ENCODE peak calls at places on chromosomes 5 and 9, in five cellular contexts. O is HCT116, I is adipocyte, W is kidney, N is neuronal stem cell. K is an unnamed sample.

GRCh38 chr9:69173891-69174644 is at the start of gene TJP2:
- DNase-seq in O (no peak), I (peak; percentile 85), W (peak; percentile 91), N (peak; percentile 54), K (no peak)

GRCh38 chr5:176608937-176609723 is 826 bp downstream of the GPRIN1 start:
- DNase-seq in O (no peak), I (no peak), W (peak; percentile 52), N (no peak), K (no peak)

GRCh38 chr5:144583493-144584154 is 413.0 kb downstream of the KCTD16 start:
- DNase-seq in O (no peak), I (no peak), W (no peak), N (peak; percentile 64), K (no peak)

GRCh38 chr9:10678010-10678409 is 65.2 kb upstream of the PTPRD start:
- DNase-seq in O (no peak), I (no peak), W (no peak), N (no peak), K (peak; percentile 49)

GRCh38 chr5:40578501-40579451 is 100.9 kb upstream of the PTGER4 start:
- DNase-seq in O (no peak), I (no peak), W (no peak), N (no peak), K (peak; percentile 80)

GRCh38 chr5:179698935-179699639 is at the start of gene CANX:
- DNase-seq in O (no peak), I (peak; percentile 53), W (no peak), N (no peak), K (no peak)

GRCh38 chr5:82799346-82800077 is 277.7 kb downstream of the TMEM167A start:
- DNase-seq in O (no peak), I (no peak), W (no peak), N (no peak), K (no peak)

GRCh38 chr9:34346873-34347799 is 17.8 kb downstream of the NUDT2 start:
- DNase-seq in O (no peak), I (no peak), W (no peak), N (no peak), K (no peak)

GRCh38 chr9:99966720-99967119 is 60.3 kb downstream of the STX17 start:
- DNase-seq in O (peak; percentile 76), I (no peak), W (no peak), N (no peak), K (peak; percentile 64)

GRCh38 chr9:100417815-100418214 is 9.1 kb upstream of the MSANTD3 start:
- DNase-seq in O (no peak), I (no peak), W (no peak), N (no peak), K (no peak)

GRCh38 chr5:90888511-90889324 is 330.1 kb downstream of the ADGRV1 start:
- DNase-seq in O (no peak), I (peak; percentile 18), W (no peak), N (no peak), K (peak; percentile 93)

GRCh38 chr9:556199-556598 is 285.3 kb upstream of the DMRT1 start:
- DNase-seq in O (no peak), I (no peak), W (no peak), N (no peak), K (peak; percentile 35)

GRCh38 chr5:151221574-151221973 is 2.3 kb downstream of the CCDC69 start:
- DNase-seq in O (no peak), I (peak; percentile 35), W (no peak), N (no peak), K (peak; percentile 35)

GRCh38 chr9:136011376-136011702 is 50.2 kb upstream of the UBAC1 start:
- DNase-seq in O (no peak), I (no peak), W (no peak), N (no peak), K (no peak)

GRCh38 chr9:126500600-126501382 is 112.9 kb upstream of the LMX1B start:
- DNase-seq in O (peak; percentile 19), I (peak; percentile 86), W (peak; percentile 89), N (peak; percentile 80), K (peak; percentile 57)

GRCh38 chr5:14714706-14715105 is 50.2 kb downstream of the OTULIN start:
- DNase-seq in O (no peak), I (no peak), W (no peak), N (no peak), K (peak; percentile 30)

GRCh38 chr5:53422539-53422938 is 57.9 kb upstream of the FST start:
- DNase-seq in O (no peak), I (no peak), W (no peak), N (no peak), K (peak; percentile 53)

GRCh38 chr5:113128931-113129330 is 152.3 kb downstream of the DCP2 start:
- DNase-seq in O (no peak), I (no peak), W (no peak), N (no peak), K (no peak)

DNA sequence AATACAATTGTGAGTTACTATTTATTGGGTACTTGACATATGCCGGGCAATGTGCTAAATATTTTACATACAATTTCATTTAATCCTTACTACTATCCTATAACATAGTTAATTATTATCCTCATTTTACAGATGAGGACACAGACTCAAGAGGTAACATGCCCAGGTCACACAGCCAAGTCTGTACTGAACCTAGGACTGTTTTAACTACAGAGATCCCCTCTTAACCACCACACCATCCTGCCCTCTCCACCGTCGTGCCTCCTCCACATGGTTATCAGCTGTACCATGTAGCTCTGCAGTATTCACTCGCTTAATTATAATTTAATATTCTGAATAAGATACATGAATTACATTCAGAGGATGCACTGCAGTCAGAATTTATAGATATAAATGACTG is 5.3 kb downstream of the RAB14 start:
- DNase-seq in O (no peak), I (no peak), W (no peak), N (no peak), K (no peak)
- H3K9ac ChIP-seq in O (no peak overlapping the region), I (no peak overlapping the region), W (no peak overlapping the region), N (no peak overlapping the region), K (no peak overlapping the region)

DNA sequence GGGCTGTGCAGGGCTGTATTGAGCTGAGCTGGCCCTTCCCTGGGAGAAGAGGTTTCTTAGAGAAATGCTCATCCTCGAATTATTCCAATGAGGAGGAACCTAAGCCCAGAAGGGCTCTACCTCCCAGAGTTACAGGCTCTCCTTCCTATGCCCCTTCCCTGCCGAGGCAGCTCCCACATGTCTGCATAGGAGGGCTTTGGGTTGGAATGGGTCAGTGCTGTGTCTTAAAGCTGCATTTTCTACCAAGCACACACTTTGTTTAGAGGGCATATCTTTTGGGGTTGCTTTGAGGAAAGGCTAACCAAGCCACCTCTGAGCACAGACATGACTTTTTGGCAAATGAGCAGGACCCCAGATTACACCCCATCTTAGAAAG is 9.1 kb downstream of the NEK6 start:
- DNase-seq in O (no peak), I (no peak), W (no peak), N (no peak), K (no peak)
- H3K9ac ChIP-seq in O (no peak overlapping the region), I (no peak overlapping the region), W (no peak overlapping the region), N (no peak overlapping the region), K (peak overlapping the region; percentile 46)

GRCh38 chr5:72067682-72068470 is 39.4 kb upstream of the MAP1B start:
- DNase-seq in O (peak; percentile 12), I (peak; percentile 90), W (no peak), N (no peak), K (peak; percentile 79)

GRCh38 chr5:72065751-72066255 is 41.5 kb upstream of the MAP1B start:
- DNase-seq in O (no peak), I (peak; percentile 69), W (no peak), N (peak; percentile 77), K (no peak)

GRCh38 chr5:72066658-72067057 is 40.6 kb upstream of the MAP1B start:
- DNase-seq in O (peak; percentile 10), I (peak; percentile 94), W (no peak), N (no peak), K (peak; percentile 71)

GRCh38 chr5:72063219-72063819 is 44.0 kb upstream of the MAP1B start:
- DNase-seq in O (no peak), I (peak; percentile 37), W (no peak), N (peak; percentile 65), K (peak; percentile 33)

DNA sequence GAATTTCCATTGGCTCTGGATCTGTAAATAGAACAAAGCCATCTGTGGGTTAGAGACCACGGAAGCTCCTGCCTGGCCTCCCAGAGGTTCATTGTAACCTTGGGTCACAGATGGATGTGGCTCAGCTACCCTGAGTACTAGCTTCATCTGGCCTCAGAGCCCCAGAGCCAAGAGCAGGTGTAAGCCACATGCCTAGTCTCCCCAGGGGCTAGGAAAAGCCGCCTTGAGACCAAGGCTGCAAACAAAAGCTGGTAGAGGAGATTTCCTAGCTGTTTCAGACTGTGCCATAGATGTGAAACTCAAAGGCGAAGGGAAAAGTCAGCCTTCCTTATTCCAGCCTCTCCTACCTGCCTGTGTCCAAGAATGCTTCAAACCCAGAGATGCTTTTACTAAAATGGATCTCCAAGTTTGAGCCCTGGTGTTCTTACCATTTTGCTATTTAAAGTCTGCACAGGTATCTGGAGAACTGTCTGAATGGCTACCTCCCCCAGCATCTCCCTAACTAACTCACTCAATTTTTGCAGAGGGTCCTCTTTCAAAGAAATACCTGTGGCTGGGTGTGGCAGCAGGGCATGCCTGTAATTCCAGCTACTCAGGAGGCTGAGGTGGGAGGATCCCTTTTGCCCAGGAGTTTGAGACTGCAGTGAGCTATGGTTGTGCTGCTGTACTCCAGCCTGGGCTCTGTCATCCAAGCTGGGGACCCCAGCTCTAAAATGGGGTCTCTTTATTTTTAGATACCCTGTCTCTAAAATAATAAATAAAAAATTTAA is 42.3 kb upstream of the MAP1B start:
- DNase-seq in O (no peak), I (no peak), W (no peak), N (no peak), K (peak; percentile 24)
- H3K9ac ChIP-seq in O (no peak overlapping the region), I (no peak overlapping the region), W (no peak overlapping the region), N (no peak overlapping the region), K (no peak overlapping the region)

DNA sequence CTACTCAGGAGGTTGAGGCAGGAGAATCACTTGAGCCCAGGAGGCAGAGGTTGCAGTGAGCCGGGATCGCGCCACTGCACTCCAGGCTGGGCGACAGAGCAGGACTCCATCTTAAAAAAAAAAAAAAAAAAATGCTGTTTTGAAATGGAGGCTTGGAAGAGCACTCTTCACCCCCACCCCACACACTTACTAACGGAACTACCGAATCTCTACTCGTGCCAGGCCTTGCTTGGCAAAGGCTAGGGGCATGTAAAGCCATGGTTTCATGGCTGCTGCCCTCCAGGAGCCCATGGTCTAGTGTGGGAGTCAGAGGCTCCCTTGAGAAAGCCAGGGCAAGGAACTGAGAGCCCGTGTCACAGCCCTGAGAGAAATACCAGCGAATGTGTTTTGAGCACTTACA is 21.3 kb downstream of the PCDHGC5 start:
- DNase-seq in O (no peak), I (no peak), W (no peak), N (no peak), K (no peak)
- H3K9ac ChIP-seq in O (no peak overlapping the region), I (peak overlapping the region; percentile 84), W (no peak overlapping the region), N (no peak overlapping the region), K (no peak overlapping the region)

DNA sequence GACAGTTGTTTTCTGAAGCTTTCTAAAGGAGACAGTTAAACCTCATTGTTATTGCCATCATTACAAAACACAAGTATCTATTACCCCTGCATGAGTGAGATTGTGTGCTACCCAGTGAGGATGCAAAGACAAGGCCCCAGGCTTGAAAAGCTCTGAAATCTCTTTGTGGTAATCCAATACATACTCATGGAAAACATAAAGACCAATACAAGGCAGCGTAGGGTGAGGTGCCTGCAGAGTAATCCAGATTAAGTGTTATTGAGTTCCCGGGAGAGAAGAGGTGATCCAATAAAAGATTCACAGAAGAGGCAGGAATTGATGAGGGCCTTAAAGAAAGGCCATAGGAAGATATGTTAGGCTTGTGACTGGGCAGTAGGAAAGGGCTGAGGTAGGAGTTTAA is 150.1 kb downstream of the MEF2C start:
- DNase-seq in O (no peak), I (no peak), W (no peak), N (no peak), K (no peak)
- H3K9ac ChIP-seq in O (no peak overlapping the region), I (no peak overlapping the region), W (no peak overlapping the region), N (no peak overlapping the region), K (no peak overlapping the region)